ENCODE peak calls at places on chromosomes 7 and 10, in four cellular contexts. One of them, this sample, is unnamed.

GRCh38 chr10:73848821-73849489 is 25.4 kb downstream of the CAMK2G start:
- DNase-seq in transverse colon: peak
- DNase-seq in tibial nerve: peak
- DNase-seq in sigmoid colon: peak
- DNase-seq in this sample: peak

GRCh38 chr7:91463330-91463729 is 199.1 kb downstream of the FZD1 start:
- DNase-seq in transverse colon: no peak
- DNase-seq in tibial nerve: no peak
- DNase-seq in sigmoid colon: no peak
- DNase-seq in this sample: no peak

GRCh38 chr7:114806590-114807167 is 115.2 kb upstream of the MDFIC start:
- DNase-seq in transverse colon: no peak
- DNase-seq in tibial nerve: no peak
- DNase-seq in sigmoid colon: peak
- DNase-seq in this sample: no peak

GRCh38 chr7:75945297-75946168 is 30.6 kb downstream of the POR start:
- DNase-seq in transverse colon: no peak
- DNase-seq in tibial nerve: no peak
- DNase-seq in sigmoid colon: no peak
- DNase-seq in this sample: no peak

GRCh38 chr10:24957624-24958435 is 5.4 kb upstream of the PRTFDC1 start:
- DNase-seq in transverse colon: no peak
- DNase-seq in tibial nerve: peak
- DNase-seq in sigmoid colon: no peak
- DNase-seq in this sample: no peak

GRCh38 chr7:37380831-37381230 is 67.8 kb downstream of the ELMO1 start:
- DNase-seq in transverse colon: no peak
- DNase-seq in tibial nerve: no peak
- DNase-seq in sigmoid colon: no peak
- DNase-seq in this sample: no peak

GRCh38 chr7:113159746-113160339 is 41.5 kb upstream of the SMIM30 start:
- DNase-seq in transverse colon: no peak
- DNase-seq in tibial nerve: no peak
- DNase-seq in sigmoid colon: no peak
- DNase-seq in this sample: no peak

GRCh38 chr7:114243646-114244045 is 171.0 kb upstream of the FOXP2 start:
- DNase-seq in transverse colon: no peak
- DNase-seq in tibial nerve: no peak
- DNase-seq in sigmoid colon: no peak
- DNase-seq in this sample: no peak

GRCh38 chr10:132541129-132541528 is 3.5 kb downstream of the INPP5A start:
- DNase-seq in transverse colon: peak
- DNase-seq in tibial nerve: no peak
- DNase-seq in sigmoid colon: peak
- DNase-seq in this sample: no peak

GRCh38 chr10:119006451-119007210 is 22.9 kb upstream of the NANOS1 start:
- DNase-seq in transverse colon: peak
- DNase-seq in tibial nerve: peak
- DNase-seq in sigmoid colon: peak
- DNase-seq in this sample: no peak

GRCh38 chr7:5357951-5358350 is 65.7 kb downstream of the TNRC18 start:
- DNase-seq in transverse colon: no peak
- DNase-seq in tibial nerve: no peak
- DNase-seq in sigmoid colon: no peak
- DNase-seq in this sample: no peak

GRCh38 chr10:22705534-22705933 is 8.8 kb downstream of the PIP4K2A start:
- DNase-seq in transverse colon: no peak
- DNase-seq in tibial nerve: no peak
- DNase-seq in sigmoid colon: no peak
- DNase-seq in this sample: no peak

GRCh38 chr7:37848297-37848696 is at the start of gene NME8:
- DNase-seq in transverse colon: no peak
- DNase-seq in tibial nerve: no peak
- DNase-seq in sigmoid colon: no peak
- DNase-seq in this sample: no peak

GRCh38 chr10:131685576-131685975 is 215.2 kb upstream of the PPP2R2D start:
- DNase-seq in transverse colon: no peak
- DNase-seq in tibial nerve: no peak
- DNase-seq in sigmoid colon: peak
- DNase-seq in this sample: no peak

GRCh38 chr10:73874267-73875138 is at the start of gene CAMK2G:
- DNase-seq in transverse colon: peak
- DNase-seq in tibial nerve: peak
- DNase-seq in sigmoid colon: peak
- DNase-seq in this sample: peak

GRCh38 chr10:21010615-21011014 is 113.5 kb upstream of the NEBL start:
- DNase-seq in transverse colon: no peak
- DNase-seq in tibial nerve: no peak
- DNase-seq in sigmoid colon: no peak
- DNase-seq in this sample: no peak

GRCh38 chr7:135184254-135184841 is 13.8 kb upstream of the CYREN start:
- DNase-seq in transverse colon: no peak
- DNase-seq in tibial nerve: no peak
- DNase-seq in sigmoid colon: no peak
- DNase-seq in this sample: no peak

GRCh38 chr7:671415-672042 is 55.0 kb upstream of the DNAAF5 start:
- DNase-seq in transverse colon: no peak
- DNase-seq in tibial nerve: no peak
- DNase-seq in sigmoid colon: peak
- DNase-seq in this sample: no peak

GRCh38 chr7:26013551-26014083 is 138.4 kb upstream of the NFE2L3 start:
- DNase-seq in transverse colon: no peak
- DNase-seq in tibial nerve: no peak
- DNase-seq in sigmoid colon: no peak
- DNase-seq in this sample: no peak

GRCh38 chr7:155815332-155816191 is 3.3 kb upstream of the SHH start:
- DNase-seq in transverse colon: peak
- DNase-seq in tibial nerve: no peak
- DNase-seq in sigmoid colon: no peak
- DNase-seq in this sample: peak

GRCh38 chr7:83648464-83649241 is at the start of gene SEMA3E:
- DNase-seq in transverse colon: no peak
- DNase-seq in tibial nerve: peak
- DNase-seq in sigmoid colon: peak
- DNase-seq in this sample: no peak

GRCh38 chr10:120511165-120511564 is 54.1 kb downstream of the PLPP4 start:
- DNase-seq in transverse colon: no peak
- DNase-seq in tibial nerve: no peak
- DNase-seq in sigmoid colon: no peak
- DNase-seq in this sample: no peak

GRCh38 chr10:98201760-98202159 is 66.2 kb downstream of the LOXL4 start:
- DNase-seq in transverse colon: no peak
- DNase-seq in tibial nerve: no peak
- DNase-seq in sigmoid colon: no peak
- DNase-seq in this sample: no peak

GRCh38 chr10:74825033-74825370 is 1.4 kb upstream of the KAT6B start:
- DNase-seq in transverse colon: peak
- DNase-seq in tibial nerve: peak
- DNase-seq in sigmoid colon: peak
- DNase-seq in this sample: peak

GRCh38 chr10:89888647-89889046 is 187.3 kb downstream of the KIF20B start:
- DNase-seq in transverse colon: no peak
- DNase-seq in tibial nerve: peak
- DNase-seq in sigmoid colon: no peak
- DNase-seq in this sample: no peak

GRCh38 chr10:103758294-103758681 is 97.1 kb downstream of the SH3PXD2A start:
- DNase-seq in transverse colon: no peak
- DNase-seq in tibial nerve: no peak
- DNase-seq in sigmoid colon: no peak
- DNase-seq in this sample: no peak

GRCh38 chr7:76282344-76283253 is 19.9 kb upstream of the HSPB1 start:
- DNase-seq in transverse colon: no peak
- DNase-seq in tibial nerve: no peak
- DNase-seq in sigmoid colon: no peak
- DNase-seq in this sample: peak

GRCh38 chr7:101913876-101914275 is 96.5 kb downstream of the CUX1 start:
- DNase-seq in transverse colon: no peak
- DNase-seq in tibial nerve: no peak
- DNase-seq in sigmoid colon: no peak
- DNase-seq in this sample: no peak
- TF ChIP-seq EP300 in transverse colon: no peak
- TF ChIP-seq EP300 in tibial nerve: no peak
- TF ChIP-seq EP300 in sigmoid colon: no peak
- TF ChIP-seq EP300 in this sample: no peak

GRCh38 chr10:636016-636730 is 53.3 kb downstream of the DIP2C start:
- DNase-seq in transverse colon: no peak
- DNase-seq in tibial nerve: no peak
- DNase-seq in sigmoid colon: no peak
- DNase-seq in this sample: peak

GRCh38 chr10:639001-639750 is 50.3 kb downstream of the DIP2C start:
- DNase-seq in transverse colon: no peak
- DNase-seq in tibial nerve: no peak
- DNase-seq in sigmoid colon: peak
- DNase-seq in this sample: no peak

GRCh38 chr10:636769-637168 is 52.7 kb downstream of the DIP2C start:
- DNase-seq in transverse colon: no peak
- DNase-seq in tibial nerve: no peak
- DNase-seq in sigmoid colon: peak
- DNase-seq in this sample: no peak

GRCh38 chr10:637221-637620 is 52.2 kb downstream of the DIP2C start:
- DNase-seq in transverse colon: no peak
- DNase-seq in tibial nerve: no peak
- DNase-seq in sigmoid colon: peak
- DNase-seq in this sample: no peak

GRCh38 chr10:637771-638195 is 51.7 kb downstream of the DIP2C start:
- DNase-seq in transverse colon: no peak
- DNase-seq in tibial nerve: no peak
- DNase-seq in sigmoid colon: peak
- DNase-seq in this sample: no peak
- H3K27ac ChIP-seq in transverse colon: no peak
- H3K27ac ChIP-seq in tibial nerve: no peak
- H3K27ac ChIP-seq in sigmoid colon: peak
- H3K27ac ChIP-seq in this sample: no peak

GRCh38 chr7:99557196-99557607 is 1.2 kb upstream of the ZNF655 start:
- DNase-seq in transverse colon: no peak
- DNase-seq in tibial nerve: no peak
- DNase-seq in sigmoid colon: no peak
- DNase-seq in this sample: no peak
- H3K4me3 ChIP-seq in transverse colon: no peak
- H3K4me3 ChIP-seq in tibial nerve: peak
- H3K4me3 ChIP-seq in sigmoid colon: peak
- H3K4me3 ChIP-seq in this sample: peak

DNA sequence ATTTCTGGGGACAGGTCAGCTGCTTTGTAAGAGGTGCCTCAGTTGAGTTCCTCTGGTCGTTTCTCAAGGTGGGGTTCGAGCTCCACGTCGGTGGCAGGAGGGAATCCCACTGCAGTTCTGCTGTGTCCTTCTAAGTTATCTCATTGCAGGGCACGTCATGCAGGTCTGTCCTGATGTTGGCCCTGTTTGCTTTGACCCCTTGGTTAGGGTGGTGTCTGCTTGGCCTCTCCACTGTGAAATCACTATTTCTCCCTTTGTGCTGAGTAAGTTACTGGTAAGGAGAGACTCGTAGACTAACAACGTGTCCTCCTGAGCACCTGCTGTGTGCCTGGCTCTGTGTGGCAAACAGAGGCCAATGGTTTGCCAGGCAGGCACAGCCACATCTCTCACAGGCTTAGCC is 372.9 kb upstream of the ZMIZ1 start:
- DNase-seq in transverse colon: no peak
- DNase-seq in tibial nerve: no peak
- DNase-seq in sigmoid colon: no peak
- DNase-seq in this sample: no peak
- TF ChIP-seq EP300 in transverse colon: no peak
- TF ChIP-seq EP300 in tibial nerve: no peak
- TF ChIP-seq EP300 in sigmoid colon: no peak
- TF ChIP-seq EP300 in this sample: no peak